ENCODE peak calls at places on chromosomes 16 and 17, in seven cellular contexts. Q is GM04503, D is memory B cell, M is nucleus accumbens, A is stomach, I is foreskin melanocyte, B is astrocyte of the cerebellum. W is an unnamed sample.

GRCh38 chr17:2598166-2598565 is 4.7 kb downstream of the PAFAH1B1 start:
- DNase-seq in Q (peak), D (no peak), M (no peak), A (no peak), I (no peak), B (peak), W (no peak)

GRCh38 chr17:2967515-2967914 is 95.9 kb downstream of the OR1D5 start:
- DNase-seq in Q (no peak), D (no peak), M (no peak), A (no peak), I (no peak), B (no peak), W (no peak)

GRCh38 chr16:528111-529011 is 849 bp downstream of the CAPN15 start:
- DNase-seq in Q (peak), D (peak), M (no peak), A (peak), I (no peak), B (peak), W (no peak)

GRCh38 chr16:57693539-57693938 is 1.1 kb upstream of the DRC7 start:
- DNase-seq in Q (no peak), D (no peak), M (no peak), A (no peak), I (no peak), B (no peak), W (no peak)

GRCh38 chr17:32486091-32486700 is 597 bp upstream of the CDK5R1 start:
- DNase-seq in Q (no peak), D (peak), M (peak), A (peak), I (peak), B (peak), W (no peak)

GRCh38 chr17:42270175-42270545 is 6.0 kb downstream of the STAT5B start:
- DNase-seq in Q (no peak), D (no peak), M (no peak), A (no peak), I (peak), B (no peak), W (no peak)

GRCh38 chr17:5769936-5770335 is 185.6 kb upstream of the NLRP1 start:
- DNase-seq in Q (no peak), D (no peak), M (no peak), A (no peak), I (no peak), B (peak), W (no peak)

GRCh38 chr17:67107811-67108210 is 63.5 kb downstream of the CACNG1 start:
- DNase-seq in Q (peak), D (no peak), M (no peak), A (no peak), I (peak), B (no peak), W (no peak)

W was measured in glomerular endothelial cell.